ENCODE peak calls at places on chromosomes 1 and 21, in nine cellular contexts. H is fibroblast of lung, D is bronchial epithelial cell, L is H1, T is heart left ventricle, M is thyroid gland, X is ascending aorta, Z is Panc1, P is neural crest cell. V is an unnamed sample.
A peak's percentile ranks its signal among the peaks of the same experiment; 100 is the strongest.

GRCh38 chr1:230145505-230145899 is 78.5 kb downstream of the GALNT2 start:
- DNase-seq in X (no peak), D (no peak), Z (no peak), P (no peak), L (no peak), H (no peak), T (no peak), M (no peak), V (no peak)

GRCh38 chr1:24481098-24481497 is 21.5 kb upstream of the RCAN3 start:
- DNase-seq in Z (no peak), D (no peak), P (no peak), H (no peak), L (no peak), M (no peak), T (no peak), X (no peak), V (no peak)

GRCh38 chr1:223011230-223011856 is 131.7 kb downstream of the TLR5 start:
- DNase-seq in P (no peak), M (no peak), T (no peak), D (peak; percentile 29), L (no peak), X (no peak), H (peak; percentile 12), Z (no peak), V (no peak)

GRCh38 chr1:110285316-110285715 is 53.9 kb upstream of the RBM15 start:
- DNase-seq in H (no peak), D (no peak), X (peak; percentile 24), L (no peak), P (no peak), Z (no peak), M (no peak), T (no peak), V (no peak)

GRCh38 chr21:28674807-28675206 is 317.9 kb downstream of the LTN1 start:
- DNase-seq in M (no peak), P (no peak), D (peak; percentile 65), L (no peak), T (no peak), Z (no peak), H (no peak), X (no peak), V (no peak)

GRCh38 chr21:24045775-24046215 is 1561.5 kb downstream of the MRPL39 start:
- DNase-seq in P (peak; percentile 1), D (no peak), T (peak; percentile 69), X (peak; percentile 73), L (no peak), H (peak; percentile 94), M (peak; percentile 64), Z (peak; percentile 63), V (no peak)

GRCh38 chr21:27804515-27804914 is 837.6 kb upstream of the ADAMTS5 start:
- DNase-seq in H (peak; percentile 6), Z (no peak), L (no peak), M (no peak), D (no peak), X (no peak), T (peak; percentile 28), P (no peak), V (no peak)

GRCh38 chr1:27388337-27389005 is 4.0 kb upstream of the GPR3 start:
- DNase-seq in M (peak; percentile 85), X (peak; percentile 78), D (peak; percentile 57), L (no peak), P (peak; percentile 47), Z (peak; percentile 63), H (no peak), T (peak; percentile 69), V (no peak)

GRCh38 chr1:7885513-7886298 is 32.8 kb upstream of the UTS2 start:
- DNase-seq in H (no peak), M (peak; percentile 18), X (no peak), L (peak; percentile 97), T (no peak), Z (no peak), P (no peak), D (peak; percentile 65), V (no peak)

GRCh38 chr1:172277989-172278388 is 142.5 kb upstream of the C1orf105 start:
- DNase-seq in Z (no peak), T (no peak), D (no peak), X (no peak), H (peak; percentile 72), L (no peak), P (no peak), M (no peak), V (no peak)

GRCh38 chr1:116722016-116722838 is 32.0 kb upstream of the CD2 start:
- DNase-seq in P (no peak), M (no peak), H (peak; percentile 26), Z (no peak), L (no peak), D (peak; percentile 98), T (no peak), X (no peak), V (no peak)

GRCh38 chr1:39392851-39393573 is 98.4 kb upstream of the BMP8A start:
- DNase-seq in D (no peak), M (no peak), Z (no peak), L (no peak), T (no peak), P (no peak), X (no peak), H (no peak), V (no peak)

GRCh38 chr1:109523706-109524105 is 14.2 kb upstream of the AMIGO1 start:
- DNase-seq in Z (no peak), X (no peak), L (no peak), D (no peak), P (no peak), T (no peak), H (peak; percentile 67), M (no peak), V (no peak)

GRCh38 chr1:240712014-240712731 is 100.2 kb upstream of the GREM2 start:
- DNase-seq in D (no peak), H (peak; percentile 50), Z (no peak), T (no peak), P (no peak), X (no peak), L (no peak), M (no peak), V (no peak)

GRCh38 chr1:167483790-167484189 is 34.5 kb downstream of the CD247 start:
- DNase-seq in M (no peak), Z (no peak), P (no peak), X (peak; percentile 51), L (no peak), H (no peak), D (no peak), T (no peak), V (no peak)

GRCh38 chr21:46135782-46136181 is 19.6 kb downstream of the FTCD start:
- DNase-seq in H (no peak), X (no peak), L (no peak), M (no peak), P (no peak), Z (no peak), T (no peak), D (no peak), V (no peak)

GRCh38 chr1:174743654-174744561 is 255.8 kb upstream of the CACYBP start:
- DNase-seq in L (no peak), Z (peak; percentile 12), T (no peak), M (no peak), P (no peak), D (peak; percentile 57), H (peak; percentile 38), X (no peak), V (no peak)

GRCh38 chr1:205786599-205786998 is 11.3 kb upstream of the RAB29 start:
- DNase-seq in P (no peak), Z (no peak), H (no peak), L (no peak), X (no peak), D (no peak), T (no peak), M (no peak), V (no peak)

GRCh38 chr1:205780335-205780734 is 5.1 kb upstream of the RAB29 start:
- DNase-seq in H (no peak), X (no peak), L (no peak), D (no peak), T (no peak), Z (no peak), M (no peak), P (no peak), V (no peak)

GRCh38 chr1:205783904-205784303 is 8.6 kb upstream of the RAB29 start:
- DNase-seq in X (peak; percentile 85), Z (no peak), D (no peak), M (peak; percentile 94), P (no peak), L (no peak), T (peak; percentile 51), H (peak; percentile 85), V (no peak)

GRCh38 chr1:205787287-205787916 is 12.1 kb upstream of the RAB29 start:
- DNase-seq in M (no peak), P (no peak), T (no peak), D (no peak), L (no peak), Z (no peak), X (no peak), H (no peak), V (no peak)

GRCh38 chr1:205782627-205783470 is 7.6 kb upstream of the RAB29 start:
- DNase-seq in X (no peak), Z (no peak), D (no peak), P (no peak), L (no peak), M (peak; percentile 77), T (no peak), H (no peak), V (no peak)
- TF ChIP-seq CTCF in X (no peak), Z (no peak), D (no peak), P (no peak), L (no peak), M (no peak), T (no peak), H (no peak), V (no peak)

GRCh38 chr1:86502721-86503430 is 34.1 kb downstream of the CLCA1 start:
- DNase-seq in D (peak; percentile 60), X (no peak), M (peak; percentile 41), L (peak; percentile 72), Z (no peak), H (peak; percentile 41), T (peak; percentile 55), P (no peak), V (no peak)
- TF ChIP-seq CTCF in D (peak; percentile 27), X (no peak), M (no peak), L (peak; percentile 45), Z (no peak), H (no peak), T (no peak), P (no peak), V (no peak)

GRCh38 chr1:154353460-154353904 is 28.2 kb downstream of the ATP8B2 start:
- DNase-seq in M (peak; percentile 10), L (no peak), P (no peak), Z (no peak), H (peak; percentile 42), D (peak; percentile 55), X (peak; percentile 71), T (no peak), V (no peak)
- TF ChIP-seq CTCF in M (no peak), L (no peak), P (no peak), Z (peak; percentile 73), H (peak; percentile 35), D (peak; percentile 52), X (no peak), T (no peak), V (peak; percentile 26)

DNA sequence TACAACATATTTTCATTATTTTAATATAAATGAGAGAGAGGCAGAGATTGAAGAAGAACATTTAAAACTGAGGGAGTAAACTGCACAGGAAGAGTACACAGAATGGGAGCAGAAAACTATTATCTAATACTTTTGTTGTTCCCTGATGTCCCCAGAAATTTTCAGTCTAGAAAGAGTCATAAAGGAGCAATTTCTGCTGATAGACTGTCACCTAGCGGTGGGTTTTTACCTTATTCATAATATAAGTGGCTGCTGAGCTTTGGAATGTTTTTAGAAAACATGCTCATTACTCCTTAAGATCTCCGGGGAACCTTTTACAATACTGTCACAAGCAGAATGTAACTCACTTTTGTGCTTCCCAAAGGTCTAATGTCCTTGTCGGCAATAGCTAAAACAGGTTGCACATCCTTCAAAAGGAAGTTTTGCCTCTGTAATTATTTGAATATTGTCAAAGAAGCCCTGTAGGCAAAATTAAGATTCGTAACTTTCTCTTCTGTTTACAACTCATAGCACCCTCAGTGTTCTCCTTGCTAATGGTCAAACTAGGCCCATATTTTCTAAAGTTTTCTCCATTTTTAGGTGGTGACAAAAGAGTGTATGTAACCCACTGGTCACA is 4.9 kb upstream of the NPL start:
- DNase-seq in X (no peak), T (no peak), D (peak; percentile 42), P (no peak), Z (peak; percentile 24), H (peak; percentile 37), M (peak; percentile 15), L (no peak), V (no peak)
- TF ChIP-seq CTCF in X (peak; percentile 69), T (peak; percentile 78), D (peak; percentile 73), P (peak; percentile 88), Z (peak; percentile 82), H (peak; percentile 76), M (peak; percentile 78), L (peak; percentile 69), V (peak; percentile 99)